ENCODE peak calls at places on chromosomes 2 and 18, in nine cellular contexts. L, W, N, O, B, V, S, K and E are unnamed samples.

GRCh38 chr18:80023173-80023572 is 11.1 kb upstream of the RBFA start:
- DNase-seq in L (no peak), W (no peak), N (no peak), O (no peak), B (no peak), V (no peak), S (no peak), K (peak), E (no peak)

GRCh38 chr2:237229905-237230304 is 144.2 kb downstream of the COPS8 start:
- DNase-seq in L (no peak), W (no peak), N (no peak), O (no peak), B (no peak), V (no peak), S (no peak), K (no peak), E (no peak)

GRCh38 chr2:180910831-180911665 is 69.4 kb upstream of the UBE2E3 start:
- DNase-seq in L (no peak), W (no peak), N (no peak), O (no peak), B (no peak), V (no peak), S (no peak), K (peak), E (no peak)

GRCh38 chr2:241870081-241870541 is 582 bp downstream of the RTP5 start:
- DNase-seq in L (no peak), W (no peak), N (no peak), O (no peak), B (no peak), V (no peak), S (no peak), K (no peak), E (no peak)

GRCh38 chr2:173150087-173150486 is 74.4 kb downstream of the MAP3K20 start:
- DNase-seq in L (no peak), W (no peak), N (no peak), O (peak), B (no peak), V (no peak), S (no peak), K (no peak), E (no peak)

GRCh38 chr2:10709290-10709939 is 12.0 kb upstream of the ATP6V1C2 start:
- DNase-seq in L (no peak), W (no peak), N (no peak), O (no peak), B (no peak), V (no peak), S (no peak), K (no peak), E (no peak)

GRCh38 chr2:41194235-41194634 is 742.3 kb upstream of the SLC8A1 start:
- DNase-seq in L (no peak), W (no peak), N (no peak), O (peak), B (no peak), V (no peak), S (peak), K (no peak), E (no peak)

GRCh38 chr2:119739580-119740255 is 20.0 kb upstream of the PTPN4 start:
- DNase-seq in L (no peak), W (no peak), N (no peak), O (no peak), B (no peak), V (no peak), S (no peak), K (peak), E (no peak)

GRCh38 chr18:42105382-42105781 is 150.3 kb downstream of the PIK3C3 start:
- DNase-seq in L (no peak), W (no peak), N (no peak), O (no peak), B (no peak), V (no peak), S (no peak), K (no peak), E (no peak)

GRCh38 chr2:15719566-15720313 is 128.1 kb downstream of the DDX1 start:
- DNase-seq in L (no peak), W (no peak), N (no peak), O (no peak), B (no peak), V (no peak), S (no peak), K (no peak), E (no peak)

GRCh38 chr18:44941519-44941918 is 260.8 kb downstream of the SETBP1 start:
- DNase-seq in L (no peak), W (no peak), N (no peak), O (no peak), B (no peak), V (no peak), S (no peak), K (no peak), E (no peak)

GRCh38 chr18:50726960-50727589 is 92.7 kb downstream of the MRO start:
- DNase-seq in L (no peak), W (no peak), N (no peak), O (no peak), B (no peak), V (no peak), S (no peak), K (no peak), E (no peak)

GRCh38 chr2:110746586-110747521 is 14.5 kb downstream of the ACOXL start:
- DNase-seq in L (no peak), W (no peak), N (no peak), O (no peak), B (no peak), V (no peak), S (no peak), K (no peak), E (no peak)

GRCh38 chr18:67265464-67266245 is 250.9 kb downstream of the DSEL start:
- DNase-seq in L (no peak), W (no peak), N (no peak), O (peak), B (no peak), V (no peak), S (no peak), K (peak), E (no peak)

GRCh38 chr18:3246636-3247242 is 862 bp upstream of the MYL12A start:
- DNase-seq in L (no peak), W (no peak), N (peak), O (no peak), B (peak), V (no peak), S (no peak), K (no peak), E (no peak)

GRCh38 chr2:9165625-9166024 is 41.0 kb upstream of the ASAP2 start:
- DNase-seq in L (no peak), W (no peak), N (no peak), O (no peak), B (no peak), V (no peak), S (peak), K (no peak), E (no peak)

GRCh38 chr18:8889479-8889878 is 184.1 kb downstream of the MTCL1 start:
- DNase-seq in L (no peak), W (no peak), N (no peak), O (no peak), B (no peak), V (no peak), S (no peak), K (no peak), E (no peak)